ENCODE peak calls at places on chromosome 14, in five cellular contexts. H is cardiac muscle cell, K is stomach, T is astrocyte of the spinal cord, X is fibroblast of pulmonary artery. F is an unnamed sample.

GRCh38 chr14:104249706-104250105 is 111.3 kb downstream of the KIF26A start:
- DNase-seq in H (no peak), K (peak), T (no peak), X (no peak), F (no peak)

GRCh38 chr14:35877276-35877675 is 51.1 kb downstream of the BRMS1L start:
- DNase-seq in H (no peak), K (no peak), T (no peak), X (peak), F (no peak)

GRCh38 chr14:96978525-96979272 is 181.5 kb downstream of the VRK1 start:
- DNase-seq in H (peak), K (no peak), T (no peak), X (no peak), F (no peak)

GRCh38 chr14:55191101-55191880 is at the start of gene DLGAP5:
- DNase-seq in H (peak), K (peak), T (peak), X (peak), F (peak)

GRCh38 chr14:95649230-95649629 is 37.0 kb upstream of the TCL1B start:
- DNase-seq in H (no peak), K (peak), T (no peak), X (no peak), F (no peak)

GRCh38 chr14:99964979-99965378 is 100.2 kb upstream of the EVL start:
- DNase-seq in H (no peak), K (no peak), T (no peak), X (no peak), F (no peak)

GRCh38 chr14:77508249-77508648 is 9.6 kb upstream of the ISM2 start:
- DNase-seq in H (no peak), K (no peak), T (peak), X (peak), F (peak)

GRCh38 chr14:25049559-25050493 is at the start of gene STXBP6:
- DNase-seq in H (peak), K (peak), T (peak), X (peak), F (peak)

GRCh38 chr14:99654235-99655000 is 9.5 kb downstream of the HHIPL1 start:
- DNase-seq in H (no peak), K (peak), T (peak), X (peak), F (peak)

GRCh38 chr14:93104961-93105360 is 10.8 kb downstream of the ITPK1 start:
- DNase-seq in H (no peak), K (no peak), T (no peak), X (no peak), F (no peak)

GRCh38 chr14:70663707-70664179 is 22.0 kb downstream of the TTC9 start:
- DNase-seq in H (no peak), K (no peak), T (no peak), X (no peak), F (peak)

GRCh38 chr14:34331728-34332623 is 130.1 kb downstream of the SPTSSA start:
- DNase-seq in H (peak), K (peak), T (peak), X (peak), F (peak)

GRCh38 chr14:99270491-99271287 is 1.3 kb downstream of the BCL11B start:
- DNase-seq in H (peak), K (no peak), T (no peak), X (no peak), F (no peak)

GRCh38 chr14:85464135-85464534 is 65.8 kb upstream of the FLRT2 start:
- DNase-seq in H (no peak), K (no peak), T (no peak), X (no peak), F (no peak)

GRCh38 chr14:71319646-71320045 is 412.4 kb downstream of the PCNX1 start:
- DNase-seq in H (peak), K (no peak), T (no peak), X (peak), F (peak)

GRCh38 chr14:56751471-56751870 is 58.8 kb downstream of the OTX2 start:
- DNase-seq in H (no peak), K (no peak), T (no peak), X (no peak), F (no peak)

GRCh38 chr14:37060496-37061260 is 111.7 kb downstream of the SLC25A21 start:
- DNase-seq in H (no peak), K (no peak), T (no peak), X (no peak), F (no peak)

GRCh38 chr14:89139404-89140247 is 277.4 kb downstream of the FOXN3 start:
- DNase-seq in H (no peak), K (no peak), T (no peak), X (no peak), F (no peak)

GRCh38 chr14:65940056-65940735 is 527.7 kb downstream of the FUT8 start:
- DNase-seq in H (peak), K (no peak), T (no peak), X (no peak), F (no peak)

DNA sequence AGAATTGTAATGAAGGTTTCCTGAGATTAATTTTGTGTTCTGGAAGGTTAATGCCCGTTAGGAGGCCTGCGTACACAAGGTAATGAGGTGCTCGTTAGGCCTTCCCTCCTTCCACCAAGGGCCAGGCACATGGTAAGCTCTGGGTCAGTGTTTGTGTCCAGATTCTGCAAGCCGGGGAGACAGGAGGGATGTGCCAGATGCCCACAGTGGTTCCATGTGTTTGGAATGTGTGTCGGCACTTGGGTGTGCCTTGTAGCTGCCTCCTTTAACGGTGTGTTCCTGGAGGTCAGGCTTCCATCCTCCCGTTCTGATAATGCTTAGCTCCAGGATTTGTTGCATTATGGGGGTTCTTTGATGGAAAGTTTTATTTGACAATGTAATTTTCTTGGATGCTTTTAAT is 5.7 kb downstream of the TRAF3 start:
- DNase-seq in H (no peak), K (no peak), T (no peak), X (no peak), F (no peak)
- H3K4me3 ChIP-seq in H (no peak), K (no peak), T (no peak), X (no peak), F (no peak)

DNA sequence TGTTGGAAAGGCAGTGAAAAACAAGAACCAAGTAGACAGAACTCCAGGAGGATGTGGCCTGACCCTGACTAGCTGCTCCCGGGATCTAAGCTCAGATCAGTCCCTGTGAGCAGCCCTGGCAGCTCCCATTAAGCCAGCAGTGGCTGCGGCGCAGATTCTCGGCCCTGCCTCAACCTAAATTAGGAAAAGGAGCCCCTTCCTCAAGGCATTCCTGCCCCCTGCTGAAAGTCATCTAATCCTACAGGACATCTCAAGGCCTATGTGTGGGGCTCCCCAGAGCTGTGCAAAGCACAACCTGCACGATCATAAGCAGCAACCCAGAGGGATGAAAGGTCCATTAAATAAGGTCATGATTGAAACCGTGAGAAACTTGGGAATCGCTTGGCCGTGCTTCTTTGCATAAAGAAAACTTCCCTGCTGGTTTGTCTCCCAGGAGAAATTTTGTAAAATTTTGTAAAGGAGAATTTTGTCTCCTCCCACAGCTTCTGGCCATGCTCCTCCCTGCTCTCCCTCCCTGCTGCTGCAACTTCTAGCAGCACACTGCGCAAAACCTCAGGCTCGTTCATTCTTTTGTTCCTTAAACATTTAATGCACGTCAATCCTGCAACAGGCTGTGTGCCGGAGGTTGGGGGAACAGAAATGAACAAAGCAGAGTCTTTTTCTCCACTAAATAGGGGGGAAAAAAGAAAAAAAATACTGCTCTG is 96.6 kb upstream of the SLC35F4 start:
- DNase-seq in H (peak), K (no peak), T (no peak), X (no peak), F (no peak)
- TF ChIP-seq CTCF in H (no peak), K (no peak), T (no peak), X (no peak), F (no peak)

GRCh38 chr14:64114166-64114565 is 180.0 kb downstream of the ESR2 start:
- DNase-seq in H (no peak), K (no peak), T (no peak), X (peak), F (no peak)

GRCh38 chr14:64114796-64115195 is 179.4 kb downstream of the ESR2 start:
- DNase-seq in H (no peak), K (no peak), T (no peak), X (no peak), F (no peak)

GRCh38 chr14:64117671-64118402 is 176.3 kb downstream of the ESR2 start:
- DNase-seq in H (no peak), K (peak), T (peak), X (peak), F (peak)

GRCh38 chr14:64113279-64113678 is 180.9 kb downstream of the ESR2 start:
- DNase-seq in H (no peak), K (peak), T (no peak), X (no peak), F (no peak)

GRCh38 chr14:64115401-64115800 is 178.8 kb downstream of the ESR2 start:
- DNase-seq in H (no peak), K (no peak), T (no peak), X (no peak), F (no peak)
- H3K4me3 ChIP-seq in H (no peak), K (no peak), T (no peak), X (no peak), F (no peak)

DNA sequence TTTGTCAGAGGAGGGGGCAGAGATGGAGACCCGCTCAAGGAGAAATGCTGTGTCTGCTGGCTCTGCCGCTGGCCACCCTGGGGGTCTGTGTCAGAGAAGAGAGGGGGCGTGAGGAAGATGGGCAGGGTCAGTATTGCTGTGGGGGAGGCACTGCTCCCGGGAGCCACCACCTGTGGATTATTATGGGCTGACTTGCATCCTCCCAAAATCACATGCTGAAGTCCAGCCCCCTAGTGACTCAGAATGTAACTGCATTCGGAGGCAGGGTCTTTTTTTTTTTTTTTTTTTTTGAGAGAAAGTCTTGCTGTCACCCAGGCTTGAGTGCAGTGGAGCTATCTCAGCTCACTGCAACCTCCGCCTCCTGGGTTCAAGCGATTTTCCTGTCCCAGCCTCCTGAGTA is 12.3 kb downstream of the ABCD4 start:
- DNase-seq in H (no peak), K (no peak), T (peak), X (peak), F (no peak)
- TF ChIP-seq CTCF in H (peak), K (no peak), T (peak), X (peak), F (peak)

GRCh38 chr14:28785096-28785952 is 18.7 kb downstream of the FOXG1 start:
- DNase-seq in H (no peak), K (no peak), T (no peak), X (no peak), F (peak)
- H3K4me3 ChIP-seq in H (peak), K (peak), T (peak), X (peak), F (peak)

GRCh38 chr14:102592969-102593840 is 756 bp downstream of the RCOR1 start:
- DNase-seq in H (peak), K (peak), T (peak), X (peak), F (no peak)
- TF ChIP-seq CTCF in H (peak), K (peak), T (peak), X (peak), F (no peak)

DNA sequence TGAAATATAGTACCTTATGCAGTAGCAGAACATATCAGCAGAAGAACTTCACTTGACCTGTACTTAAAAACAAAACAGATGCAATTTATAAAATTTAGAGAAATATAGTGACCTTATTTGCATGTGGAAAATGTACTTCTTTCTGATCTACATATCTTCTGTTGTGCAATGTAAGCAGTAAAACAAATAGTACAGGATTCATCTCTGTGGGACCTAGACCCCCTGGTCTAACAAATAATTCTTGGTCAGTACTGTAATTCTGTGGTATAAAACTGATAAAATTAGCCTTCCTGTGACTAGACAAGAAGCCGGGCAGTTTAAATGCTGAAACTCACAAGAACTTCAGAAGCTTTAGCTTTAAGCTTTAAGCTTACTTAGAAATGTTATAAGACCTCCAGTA is 21.6 kb downstream of the HIF1A start:
- DNase-seq in H (no peak), K (no peak), T (no peak), X (no peak), F (no peak)
- H3K4me3 ChIP-seq in H (no peak), K (no peak), T (no peak), X (peak), F (no peak)